ENCODE peak calls at places on chromosome 11, in six cellular contexts. One of them, this sample, is unnamed.

GRCh38 chr11:34052608-34053160 is 1.2 kb downstream of the CAPRIN1 start:
- DNase-seq in anterior cingulate cortex: peak
- DNase-seq in stimulated activated CD4-positive, alpha-beta T cell treated with anti-CD3 and anti-CD28 coated beads, Interleukin-2, amount 100 ng/mL, for 48 hours: peak
- DNase-seq in NCI-H460: no peak
- DNase-seq in HCEC 1CT: peak
- DNase-seq in effector CD8-positive, alpha-beta T cell: no peak
- DNase-seq in this sample: no peak

GRCh38 chr11:19934828-19935259 is 222.2 kb downstream of the NAV2 start:
- DNase-seq in NCI-H460: no peak
- DNase-seq in stimulated activated CD4-positive, alpha-beta T cell treated with anti-CD3 and anti-CD28 coated beads, Interleukin-2, amount 100 ng/mL, for 48 hours: no peak
- DNase-seq in anterior cingulate cortex: no peak
- DNase-seq in effector CD8-positive, alpha-beta T cell: no peak
- DNase-seq in HCEC 1CT: peak
- DNase-seq in this sample: no peak

GRCh38 chr11:119169272-119169719 is 771 bp downstream of the NLRX1 start:
- DNase-seq in anterior cingulate cortex: no peak
- DNase-seq in HCEC 1CT: no peak
- DNase-seq in NCI-H460: no peak
- DNase-seq in stimulated activated CD4-positive, alpha-beta T cell treated with anti-CD3 and anti-CD28 coated beads, Interleukin-2, amount 100 ng/mL, for 48 hours: peak
- DNase-seq in effector CD8-positive, alpha-beta T cell: no peak
- DNase-seq in this sample: no peak

GRCh38 chr11:71436861-71437260 is 11.3 kb downstream of the DHCR7 start:
- DNase-seq in HCEC 1CT: no peak
- DNase-seq in effector CD8-positive, alpha-beta T cell: no peak
- DNase-seq in stimulated activated CD4-positive, alpha-beta T cell treated with anti-CD3 and anti-CD28 coated beads, Interleukin-2, amount 100 ng/mL, for 48 hours: no peak
- DNase-seq in NCI-H460: no peak
- DNase-seq in anterior cingulate cortex: no peak
- DNase-seq in this sample: no peak

GRCh38 chr11:45021001-45021400 is 70.3 kb upstream of the TP53I11 start:
- DNase-seq in HCEC 1CT: no peak
- DNase-seq in stimulated activated CD4-positive, alpha-beta T cell treated with anti-CD3 and anti-CD28 coated beads, Interleukin-2, amount 100 ng/mL, for 48 hours: no peak
- DNase-seq in effector CD8-positive, alpha-beta T cell: no peak
- DNase-seq in anterior cingulate cortex: no peak
- DNase-seq in NCI-H460: no peak
- DNase-seq in this sample: no peak

GRCh38 chr11:76668362-76669155 is 2.0 kb downstream of the LRRC32 start:
- DNase-seq in effector CD8-positive, alpha-beta T cell: no peak
- DNase-seq in NCI-H460: no peak
- DNase-seq in anterior cingulate cortex: no peak
- DNase-seq in HCEC 1CT: no peak
- DNase-seq in stimulated activated CD4-positive, alpha-beta T cell treated with anti-CD3 and anti-CD28 coated beads, Interleukin-2, amount 100 ng/mL, for 48 hours: no peak
- DNase-seq in this sample: no peak

GRCh38 chr11:108797578-108798100 is 132.8 kb downstream of the DDX10 start:
- DNase-seq in anterior cingulate cortex: no peak
- DNase-seq in effector CD8-positive, alpha-beta T cell: no peak
- DNase-seq in stimulated activated CD4-positive, alpha-beta T cell treated with anti-CD3 and anti-CD28 coated beads, Interleukin-2, amount 100 ng/mL, for 48 hours: no peak
- DNase-seq in HCEC 1CT: no peak
- DNase-seq in NCI-H460: no peak
- DNase-seq in this sample: no peak

GRCh38 chr11:118705111-118705741 is 25.8 kb upstream of the TREH start:
- DNase-seq in anterior cingulate cortex: peak
- DNase-seq in stimulated activated CD4-positive, alpha-beta T cell treated with anti-CD3 and anti-CD28 coated beads, Interleukin-2, amount 100 ng/mL, for 48 hours: no peak
- DNase-seq in HCEC 1CT: no peak
- DNase-seq in NCI-H460: no peak
- DNase-seq in effector CD8-positive, alpha-beta T cell: no peak
- DNase-seq in this sample: no peak

GRCh38 chr11:77189588-77190210 is 61.7 kb downstream of the MYO7A start:
- DNase-seq in effector CD8-positive, alpha-beta T cell: no peak
- DNase-seq in anterior cingulate cortex: no peak
- DNase-seq in HCEC 1CT: no peak
- DNase-seq in NCI-H460: no peak
- DNase-seq in stimulated activated CD4-positive, alpha-beta T cell treated with anti-CD3 and anti-CD28 coated beads, Interleukin-2, amount 100 ng/mL, for 48 hours: no peak
- DNase-seq in this sample: no peak

GRCh38 chr11:118621071-118621815 is 13.8 kb downstream of the PHLDB1 start:
- DNase-seq in HCEC 1CT: peak
- DNase-seq in stimulated activated CD4-positive, alpha-beta T cell treated with anti-CD3 and anti-CD28 coated beads, Interleukin-2, amount 100 ng/mL, for 48 hours: no peak
- DNase-seq in anterior cingulate cortex: peak
- DNase-seq in effector CD8-positive, alpha-beta T cell: no peak
- DNase-seq in NCI-H460: peak
- DNase-seq in this sample: no peak

GRCh38 chr11:47216141-47216798 is 1.5 kb downstream of the DDB2 start:
- DNase-seq in HCEC 1CT: peak
- DNase-seq in NCI-H460: peak
- DNase-seq in effector CD8-positive, alpha-beta T cell: no peak
- DNase-seq in anterior cingulate cortex: no peak
- DNase-seq in stimulated activated CD4-positive, alpha-beta T cell treated with anti-CD3 and anti-CD28 coated beads, Interleukin-2, amount 100 ng/mL, for 48 hours: peak
- DNase-seq in this sample: peak

GRCh38 chr11:122398167-122398566 is 257.4 kb upstream of the UBASH3B start:
- DNase-seq in stimulated activated CD4-positive, alpha-beta T cell treated with anti-CD3 and anti-CD28 coated beads, Interleukin-2, amount 100 ng/mL, for 48 hours: no peak
- DNase-seq in effector CD8-positive, alpha-beta T cell: no peak
- DNase-seq in HCEC 1CT: no peak
- DNase-seq in anterior cingulate cortex: no peak
- DNase-seq in NCI-H460: no peak
- DNase-seq in this sample: no peak

GRCh38 chr11:80980221-80980620 is 1539.4 kb upstream of the TENM4 start:
- DNase-seq in NCI-H460: no peak
- DNase-seq in HCEC 1CT: no peak
- DNase-seq in effector CD8-positive, alpha-beta T cell: no peak
- DNase-seq in anterior cingulate cortex: no peak
- DNase-seq in stimulated activated CD4-positive, alpha-beta T cell treated with anti-CD3 and anti-CD28 coated beads, Interleukin-2, amount 100 ng/mL, for 48 hours: no peak
- DNase-seq in this sample: no peak

GRCh38 chr11:102007567-102008437 is 39.4 kb upstream of the CFAP300 start:
- DNase-seq in stimulated activated CD4-positive, alpha-beta T cell treated with anti-CD3 and anti-CD28 coated beads, Interleukin-2, amount 100 ng/mL, for 48 hours: no peak
- DNase-seq in NCI-H460: peak
- DNase-seq in HCEC 1CT: peak
- DNase-seq in effector CD8-positive, alpha-beta T cell: no peak
- DNase-seq in anterior cingulate cortex: no peak
- DNase-seq in this sample: no peak

GRCh38 chr11:12625438-12626071 is 48.7 kb upstream of the TEAD1 start:
- DNase-seq in NCI-H460: no peak
- DNase-seq in anterior cingulate cortex: no peak
- DNase-seq in stimulated activated CD4-positive, alpha-beta T cell treated with anti-CD3 and anti-CD28 coated beads, Interleukin-2, amount 100 ng/mL, for 48 hours: no peak
- DNase-seq in HCEC 1CT: peak
- DNase-seq in effector CD8-positive, alpha-beta T cell: no peak
- DNase-seq in this sample: no peak

GRCh38 chr11:114195981-114196731 is 100.0 kb upstream of the NNMT start:
- DNase-seq in effector CD8-positive, alpha-beta T cell: no peak
- DNase-seq in HCEC 1CT: no peak
- DNase-seq in stimulated activated CD4-positive, alpha-beta T cell treated with anti-CD3 and anti-CD28 coated beads, Interleukin-2, amount 100 ng/mL, for 48 hours: no peak
- DNase-seq in NCI-H460: no peak
- DNase-seq in anterior cingulate cortex: no peak
- DNase-seq in this sample: no peak

GRCh38 chr11:1361882-1362281 is 27.9 kb upstream of the BRSK2 start:
- DNase-seq in NCI-H460: no peak
- DNase-seq in anterior cingulate cortex: no peak
- DNase-seq in stimulated activated CD4-positive, alpha-beta T cell treated with anti-CD3 and anti-CD28 coated beads, Interleukin-2, amount 100 ng/mL, for 48 hours: no peak
- DNase-seq in effector CD8-positive, alpha-beta T cell: no peak
- DNase-seq in HCEC 1CT: no peak
- DNase-seq in this sample: no peak

GRCh38 chr11:133228406-133229330 is 303.6 kb downstream of the OPCML start:
- DNase-seq in anterior cingulate cortex: no peak
- DNase-seq in effector CD8-positive, alpha-beta T cell: no peak
- DNase-seq in HCEC 1CT: no peak
- DNase-seq in stimulated activated CD4-positive, alpha-beta T cell treated with anti-CD3 and anti-CD28 coated beads, Interleukin-2, amount 100 ng/mL, for 48 hours: no peak
- DNase-seq in NCI-H460: no peak
- DNase-seq in this sample: no peak

GRCh38 chr11:86745571-86745970 is 54.8 kb upstream of the PRSS23 start:
- DNase-seq in stimulated activated CD4-positive, alpha-beta T cell treated with anti-CD3 and anti-CD28 coated beads, Interleukin-2, amount 100 ng/mL, for 48 hours: no peak
- DNase-seq in effector CD8-positive, alpha-beta T cell: no peak
- DNase-seq in NCI-H460: no peak
- DNase-seq in anterior cingulate cortex: no peak
- DNase-seq in HCEC 1CT: no peak
- DNase-seq in this sample: no peak